ENCODE peak calls at places on chromosomes 3 and 15, in nine cellular contexts. I is activated T-helper 9 cell treated with anti-CD3 and anti-CD28 coated beads, Interleukin-2, amount 50 U/mL, for 16 hours; C is activated naive CD8-positive, alpha-beta T cell treated with anti-CD3 and anti-CD28 coated beads, Interleukin-2, amount 50 U/mL, for 24 hours; L is B cell; O is choroid plexus epithelial cell; F is Right ventricle myocardium inferior; J is stimulated activated CD8-positive, alpha-beta memory T cell treated with anti-CD3 and anti-CD28 coated beads, Interleukin-15, amount 100 ng/mL, for 4 hours; V is GDM1; T is AG04449. B is an unnamed sample.

GRCh38 chr3:16290007-16290826 is 25.2 kb downstream of the OXNAD1 start:
- DNase-seq in I (no peak), C (peak), L (peak), O (peak), F (no peak), J (peak), V (no peak), T (no peak), B (no peak)

GRCh38 chr15:101841656-101842055 is 29.7 kb downstream of the OR4F15 start:
- DNase-seq in I (no peak), C (no peak), L (no peak), O (no peak), F (no peak), J (no peak), V (no peak), T (no peak), B (no peak)

GRCh38 chr3:43207628-43208085 is 78.7 kb upstream of the SNRK start:
- DNase-seq in I (no peak), C (no peak), L (no peak), O (no peak), F (no peak), J (no peak), V (no peak), T (no peak), B (no peak)

GRCh38 chr3:159229161-159229560 is 427.3 kb downstream of the MFSD1 start:
- DNase-seq in I (no peak), C (no peak), L (no peak), O (no peak), F (no peak), J (no peak), V (no peak), T (no peak), B (no peak)

GRCh38 chr3:184361532-184361931 is at the start of the genes CLCN2 and POLR2H:
- DNase-seq in I (peak), C (peak), L (no peak), O (peak), F (peak), J (peak), V (peak), T (no peak), B (no peak)

GRCh38 chr3:39267631-39268553 is 11.9 kb downstream of the CX3CR1 start:
- DNase-seq in I (peak), C (peak), L (no peak), O (no peak), F (no peak), J (peak), V (no peak), T (no peak), B (no peak)

GRCh38 chr15:22895465-22896190 is 57.2 kb downstream of the NIPA2 start:
- DNase-seq in I (no peak), C (peak), L (no peak), O (peak), F (no peak), J (no peak), V (no peak), T (no peak), B (no peak)

GRCh38 chr3:115146032-115146417 is 1.1 kb downstream of the ZBTB20 start:
- DNase-seq in I (peak), C (peak), L (no peak), O (peak), F (no peak), J (no peak), V (peak), T (peak), B (peak)

GRCh38 chr15:101307048-101307896 is 12.2 kb upstream of the SNRPA1 start:
- DNase-seq in I (no peak), C (no peak), L (no peak), O (no peak), F (no peak), J (no peak), V (no peak), T (no peak), B (no peak)

GRCh38 chr15:70354260-70354894 is 256.7 kb upstream of the TLE3 start:
- DNase-seq in I (no peak), C (no peak), L (no peak), O (no peak), F (no peak), J (no peak), V (no peak), T (no peak), B (no peak)

GRCh38 chr3:186514296-186515002 is 29.7 kb downstream of the CRYGS start:
- DNase-seq in I (no peak), C (no peak), L (no peak), O (peak), F (no peak), J (no peak), V (no peak), T (no peak), B (no peak)

GRCh38 chr15:92393287-92393993 is at the start of gene ST8SIA2:
- DNase-seq in I (no peak), C (no peak), L (no peak), O (no peak), F (no peak), J (no peak), V (no peak), T (no peak), B (no peak)

GRCh38 chr3:161890147-161890625 is 393.6 kb downstream of the OTOL1 start:
- DNase-seq in I (no peak), C (no peak), L (no peak), O (peak), F (peak), J (no peak), V (no peak), T (peak), B (no peak)

GRCh38 chr3:64971584-64971983 is 283.8 kb upstream of the ADAMTS9 start:
- DNase-seq in I (no peak), C (no peak), L (no peak), O (no peak), F (no peak), J (no peak), V (no peak), T (no peak), B (no peak)

GRCh38 chr3:133038089-133038730 is at the start of gene TMEM108:
- DNase-seq in I (no peak), C (peak), L (no peak), O (peak), F (peak), J (no peak), V (no peak), T (no peak), B (no peak)

GRCh38 chr3:71142440-71143161 is 440.9 kb downstream of the FOXP1 start:
- DNase-seq in I (no peak), C (no peak), L (no peak), O (peak), F (no peak), J (no peak), V (no peak), T (no peak), B (no peak)

GRCh38 chr3:71160800-71161546 is 422.6 kb downstream of the FOXP1 start:
- DNase-seq in I (no peak), C (peak), L (no peak), O (peak), F (no peak), J (no peak), V (no peak), T (no peak), B (no peak)

GRCh38 chr15:101648356-101648755 is 3.8 kb downstream of the TM2D3 start:
- DNase-seq in I (no peak), C (no peak), L (no peak), O (no peak), F (no peak), J (no peak), V (no peak), T (no peak), B (no peak)

GRCh38 chr15:62165029-62165792 is at the start of gene C2CD4B:
- DNase-seq in I (peak), C (peak), L (no peak), O (no peak), F (peak), J (no peak), V (no peak), T (no peak), B (no peak)

GRCh38 chr15:101244889-101245668 is 6.8 kb downstream of the CHSY1 start:
- DNase-seq in I (no peak), C (no peak), L (no peak), O (no peak), F (no peak), J (no peak), V (no peak), T (no peak), B (no peak)

GRCh38 chr3:138942271-138942670 is 4.7 kb downstream of the FOXL2 start:
- DNase-seq in I (no peak), C (no peak), L (no peak), O (no peak), F (no peak), J (no peak), V (no peak), T (no peak), B (no peak)

GRCh38 chr3:78589242-78589641 is 1178.6 kb downstream of the ROBO1 start:
- DNase-seq in I (no peak), C (no peak), L (no peak), O (no peak), F (no peak), J (no peak), V (no peak), T (no peak), B (no peak)

GRCh38 chr3:195075199-195075940 is 195.6 kb downstream of the XXYLT1 start:
- DNase-seq in I (no peak), C (no peak), L (peak), O (peak), F (peak), J (no peak), V (no peak), T (no peak), B (no peak)

GRCh38 chr3:115436767-115437301 is 186.5 kb upstream of the GAP43 start:
- DNase-seq in I (no peak), C (no peak), L (no peak), O (peak), F (no peak), J (no peak), V (no peak), T (peak), B (peak)

GRCh38 chr3:32226875-32227500 is 11.5 kb upstream of the CMTM8 start:
- DNase-seq in I (no peak), C (no peak), L (no peak), O (peak), F (no peak), J (no peak), V (no peak), T (no peak), B (no peak)

GRCh38 chr3:3783155-3783554 is 16.1 kb upstream of the LRRN1 start:
- DNase-seq in I (no peak), C (no peak), L (no peak), O (no peak), F (no peak), J (no peak), V (no peak), T (no peak), B (no peak)

GRCh38 chr3:140720242-140720641 is 42.4 kb downstream of the TRIM42 start:
- DNase-seq in I (no peak), C (no peak), L (no peak), O (peak), F (no peak), J (no peak), V (no peak), T (no peak), B (peak)

GRCh38 chr3:187623285-187623814 is 46.8 kb downstream of the SST start:
- DNase-seq in I (no peak), C (no peak), L (no peak), O (no peak), F (no peak), J (no peak), V (no peak), T (no peak), B (no peak)

GRCh38 chr3:70360985-70361384 is 48.5 kb upstream of the MDFIC2 start:
- DNase-seq in I (no peak), C (no peak), L (no peak), O (peak), F (no peak), J (no peak), V (no peak), T (no peak), B (no peak)

GRCh38 chr15:49495993-49496747 is 73.1 kb downstream of the FGF7 start:
- DNase-seq in I (no peak), C (no peak), L (no peak), O (peak), F (no peak), J (no peak), V (no peak), T (no peak), B (no peak)

GRCh38 chr3:147712357-147712756 is 303.2 kb downstream of the ZIC1 start:
- DNase-seq in I (no peak), C (no peak), L (no peak), O (no peak), F (no peak), J (no peak), V (no peak), T (no peak), B (no peak)

GRCh38 chr3:107806021-107806420 is 283.3 kb downstream of the BBX start:
- DNase-seq in I (no peak), C (no peak), L (no peak), O (no peak), F (no peak), J (no peak), V (no peak), T (no peak), B (no peak)

GRCh38 chr3:195118671-195119070 is 152.3 kb downstream of the XXYLT1 start:
- DNase-seq in I (no peak), C (no peak), L (no peak), O (peak), F (no peak), J (no peak), V (no peak), T (no peak), B (no peak)

GRCh38 chr15:84949043-84949442 is 32.6 kb upstream of the PDE8A start:
- DNase-seq in I (no peak), C (no peak), L (no peak), O (peak), F (no peak), J (no peak), V (no peak), T (no peak), B (no peak)

GRCh38 chr15:80743189-80743833 is 35.9 kb upstream of the CEMIP start:
- DNase-seq in I (no peak), C (no peak), L (no peak), O (peak), F (no peak), J (no peak), V (no peak), T (no peak), B (no peak)

GRCh38 chr3:48629894-48630293 is 5.4 kb downstream of the SLC26A6 start:
- DNase-seq in I (no peak), C (no peak), L (no peak), O (no peak), F (no peak), J (no peak), V (no peak), T (no peak), B (no peak)

GRCh38 chr3:51967384-51968174 is at the start of gene PCBP4:
- DNase-seq in I (peak), C (no peak), L (no peak), O (no peak), F (peak), J (no peak), V (no peak), T (no peak), B (peak)

GRCh38 chr15:78077053-78077859 is at the start of gene TBC1D2B:
- DNase-seq in I (peak), C (peak), L (peak), O (peak), F (peak), J (no peak), V (peak), T (no peak), B (peak)